ENCODE peak calls at places on chromosomes 3 and 15, in ten cellular contexts. M is GM23248; P is fibroblast of mammary gland; N is effector memory CD4-positive, alpha-beta T cell; I is astrocyte; J is A549; O is breast epithelium; E is body of pancreas; X is cardiac muscle cell; S is K562. T is an unnamed sample.

GRCh38 chr3:172135766-172136729 is 96.7 kb downstream of the FNDC3B start:
- DNase-seq in M (peak; percentile 93), P (peak; percentile 83), N (no peak), I (peak; percentile 71), J (no peak), O (no peak), E (no peak), X (peak; percentile 79), S (no peak), T (peak; percentile 84)

GRCh38 chr15:29518442-29518841 is 248.8 kb upstream of the NSMCE3 start:
- DNase-seq in M (no peak), P (no peak), N (no peak), I (no peak), J (no peak), O (no peak), E (peak; percentile 54), X (peak; percentile 20), S (no peak), T (no peak)

GRCh38 chr3:172317984-172318383 is 130.3 kb downstream of the GHSR start:
- DNase-seq in M (peak; percentile 95), P (peak; percentile 96), N (no peak), I (peak; percentile 96), J (peak; percentile 13), O (no peak), E (peak; percentile 20), X (peak; percentile 94), S (no peak), T (peak; percentile 87)

GRCh38 chr3:66495633-66496032 is 5.2 kb downstream of the LRIG1 start:
- DNase-seq in M (no peak), P (no peak), N (no peak), I (no peak), J (no peak), O (no peak), E (no peak), X (no peak), S (no peak), T (no peak)

GRCh38 chr3:127252446-127252845 is 35.4 kb downstream of the PRR20G start:
- DNase-seq in M (no peak), P (no peak), N (no peak), I (no peak), J (no peak), O (no peak), E (no peak), X (no peak), S (no peak), T (no peak)

GRCh38 chr3:97817965-97818364 is 3.8 kb upstream of the CRYBG3 start:
- DNase-seq in M (no peak), P (no peak), N (no peak), I (no peak), J (no peak), O (no peak), E (no peak), X (no peak), S (no peak), T (no peak)

GRCh38 chr3:147318900-147319299 is 87.4 kb downstream of the ZIC4 start:
- DNase-seq in M (peak; percentile 31), P (peak; percentile 6), N (no peak), I (no peak), J (no peak), O (no peak), E (no peak), X (no peak), S (no peak), T (no peak)

GRCh38 chr3:54882114-54882833 is 45.6 kb downstream of the LRTM1 start:
- DNase-seq in M (peak; percentile 99), P (peak; percentile 98), N (no peak), I (peak; percentile 98), J (peak; percentile 25), O (no peak), E (no peak), X (peak; percentile 89), S (no peak), T (peak; percentile 92)

GRCh38 chr3:158486200-158486599 is 84.8 kb upstream of the MLF1 start:
- DNase-seq in M (no peak), P (no peak), N (no peak), I (no peak), J (no peak), O (no peak), E (no peak), X (no peak), S (no peak), T (peak; percentile 7)

GRCh38 chr3:153247331-153248311 is 85.6 kb downstream of the RAP2B start:
- DNase-seq in M (peak; percentile 32), P (peak; percentile 25), N (no peak), I (no peak), J (no peak), O (no peak), E (no peak), X (no peak), S (no peak), T (no peak)

GRCh38 chr3:52054689-52055511 is 1.5 kb downstream of the DUSP7 start:
- DNase-seq in M (peak; percentile 57), P (no peak), N (no peak), I (no peak), J (no peak), O (no peak), E (no peak), X (no peak), S (peak; percentile 20), T (no peak)

GRCh38 chr3:130488288-130488687 is 28.7 kb upstream of the COL6A6 start:
- DNase-seq in M (peak; percentile 51), P (peak; percentile 53), N (no peak), I (no peak), J (no peak), O (no peak), E (no peak), X (peak; percentile 22), S (no peak), T (no peak)

GRCh38 chr3:30523366-30523765 is 83.0 kb upstream of the TGFBR2 start:
- DNase-seq in M (no peak), P (no peak), N (no peak), I (no peak), J (no peak), O (no peak), E (no peak), X (no peak), S (no peak), T (no peak)

GRCh38 chr3:151923901-151924300 is 50.5 kb downstream of the SUCNR1 start:
- DNase-seq in M (peak; percentile 58), P (peak; percentile 57), N (no peak), I (peak; percentile 67), J (no peak), O (no peak), E (no peak), X (no peak), S (no peak), T (peak; percentile 72)

GRCh38 chr3:192825657-192826200 is 91.9 kb downstream of the MB21D2 start:
- DNase-seq in M (peak; percentile 34), P (peak; percentile 70), N (no peak), I (peak; percentile 59), J (no peak), O (no peak), E (peak; percentile 46), X (peak; percentile 79), S (no peak), T (peak; percentile 76)

GRCh38 chr15:69118089-69118488 is 42.3 kb upstream of the GLCE start:
- DNase-seq in M (no peak), P (no peak), N (no peak), I (no peak), J (no peak), O (no peak), E (no peak), X (peak; percentile 40), S (no peak), T (peak; percentile 29)

GRCh38 chr15:69121198-69121828 is 39.1 kb upstream of the GLCE start:
- DNase-seq in M (no peak), P (no peak), N (no peak), I (no peak), J (no peak), O (no peak), E (no peak), X (no peak), S (no peak), T (no peak)

GRCh38 chr15:69119016-69119415 is 41.4 kb upstream of the GLCE start:
- DNase-seq in M (no peak), P (no peak), N (no peak), I (no peak), J (no peak), O (no peak), E (no peak), X (peak; percentile 12), S (no peak), T (no peak)

GRCh38 chr15:69120732-69121131 is 39.7 kb upstream of the GLCE start:
- DNase-seq in M (no peak), P (no peak), N (no peak), I (no peak), J (no peak), O (no peak), E (no peak), X (no peak), S (no peak), T (no peak)

GRCh38 chr15:69119692-69120395 is 40.6 kb upstream of the GLCE start:
- DNase-seq in M (no peak), P (no peak), N (no peak), I (no peak), J (no peak), O (no peak), E (no peak), X (no peak), S (no peak), T (no peak)
- H3K4me3 ChIP-seq in M (no peak overlapping the region), P (no peak overlapping the region), N (no peak overlapping the region), I (no peak overlapping the region), J (no peak overlapping the region), O (no peak overlapping the region), E (no peak overlapping the region), X (no peak overlapping the region), S (no peak overlapping the region), T (no peak overlapping the region)

GRCh38 chr15:31338318-31338878 is 11.8 kb downstream of the KLF13 start:
- DNase-seq in M (no peak), P (no peak), N (no peak), I (no peak), J (no peak), O (no peak), E (peak; percentile 72), X (peak; percentile 14), S (no peak), T (no peak)
- H3K4me3 ChIP-seq in M (no peak overlapping the region), P (no peak overlapping the region), N (peak overlapping the region; percentile 16), I (no peak overlapping the region), J (no peak overlapping the region), O (no peak overlapping the region), E (no peak overlapping the region), X (no peak overlapping the region), S (no peak overlapping the region), T (no peak overlapping the region)

DNA sequence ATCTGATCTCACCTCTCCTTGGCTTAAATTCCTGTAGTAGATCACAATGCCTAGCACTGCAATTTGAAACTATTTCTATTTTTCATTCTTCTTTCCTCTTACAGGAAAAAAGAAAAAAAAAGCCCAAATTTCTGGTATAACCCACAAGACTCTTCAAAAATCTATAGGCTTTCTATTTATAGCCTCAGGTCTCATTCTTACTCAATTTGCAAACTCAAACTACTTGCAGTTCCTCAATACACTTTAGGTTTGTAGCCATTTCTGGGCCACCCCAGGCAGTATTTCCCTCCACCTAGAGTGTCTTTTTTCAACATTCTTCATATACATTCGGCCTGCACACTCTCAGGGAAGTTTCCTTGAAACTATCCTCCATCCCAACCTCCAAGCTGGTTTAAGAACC is 169.0 kb downstream of the TBC1D5 start:
- DNase-seq in M (no peak), P (no peak), N (no peak), I (no peak), J (no peak), O (no peak), E (no peak), X (no peak), S (no peak), T (no peak)
- H3K4me3 ChIP-seq in M (no peak overlapping the region), P (no peak overlapping the region), N (no peak overlapping the region), I (no peak overlapping the region), J (no peak overlapping the region), O (no peak overlapping the region), E (no peak overlapping the region), X (no peak overlapping the region), S (no peak overlapping the region), T (no peak overlapping the region)

GRCh38 chr3:117346878-117347277 is 637.3 kb downstream of the TUSC7 start:
- DNase-seq in M (no peak), P (no peak), N (no peak), I (no peak), J (no peak), O (no peak), E (no peak), X (no peak), S (no peak), T (no peak)
- H3K4me3 ChIP-seq in M (no peak overlapping the region), P (no peak overlapping the region), N (no peak overlapping the region), I (no peak overlapping the region), J (no peak overlapping the region), O (no peak overlapping the region), E (no peak overlapping the region), X (no peak overlapping the region), S (no peak overlapping the region), T (no peak overlapping the region)

T was measured in bronchial epithelial cell.